ENCODE peak calls at places on chromosomes 11 and 22, in six cellular contexts. A is A549, P is IMR-90, J is tibial artery, R is stomach, S is MM.1S. E is an unnamed sample.
A peak's percentile ranks its signal among the peaks of the same experiment; 100 is the strongest.

GRCh38 chr11:13777341-13777985 is 109.0 kb downstream of the FAR1 start:
- DNase-seq in R (no peak), S (no peak), J (no peak), P (no peak), A (no peak), E (no peak)

GRCh38 chr11:66302656-66303055 is 11.0 kb downstream of the TMEM151A start:
- DNase-seq in J (no peak), R (no peak), S (no peak), P (no peak), A (no peak), E (no peak)

GRCh38 chr11:128029219-128029722 is 558.1 kb downstream of the ETS1 start:
- DNase-seq in A (no peak), S (no peak), J (no peak), P (no peak), R (no peak), E (no peak)

GRCh38 chr11:72244317-72245231 is 598 bp upstream of the PHOX2A start:
- DNase-seq in P (no peak), A (no peak), R (no peak), J (no peak), S (no peak), E (no peak)

GRCh38 chr22:26394787-26395186 is 34.3 kb upstream of the ASPHD2 start:
- DNase-seq in R (no peak), J (no peak), S (no peak), P (no peak), A (no peak), E (no peak)

GRCh38 chr22:45548441-45548840 is 45.8 kb downstream of the FBLN1 start:
- DNase-seq in J (peak; percentile 67), P (no peak), R (no peak), A (no peak), S (no peak), E (peak; percentile 51)

GRCh38 chr22:41742918-41743317 is 43.6 kb downstream of the MEI1 start:
- DNase-seq in J (no peak), A (no peak), S (no peak), P (no peak), R (no peak), E (no peak)

GRCh38 chr11:106789406-106789805 is 228.9 kb downstream of the GUCY1A2 start:
- DNase-seq in J (no peak), S (no peak), A (no peak), R (no peak), P (no peak), E (no peak)

GRCh38 chr11:9170450-9170849 is 79.1 kb upstream of the SCUBE2 start:
- DNase-seq in A (peak; percentile 5), S (no peak), P (peak; percentile 82), J (no peak), R (no peak), E (peak; percentile 18)

GRCh38 chr11:118079507-118079906 is 2.6 kb downstream of the TMPRSS4 start:
- DNase-seq in R (no peak), S (no peak), J (no peak), A (no peak), P (no peak), E (no peak)

GRCh38 chr11:100789500-100789899 is 102.4 kb downstream of the ARHGAP42 start:
- DNase-seq in J (no peak), P (peak; percentile 11), A (peak; percentile 44), R (no peak), S (no peak), E (peak; percentile 61)

GRCh38 chr11:17551347-17552040 is 4.4 kb downstream of the OTOG start:
- DNase-seq in J (no peak), A (no peak), S (no peak), P (no peak), R (no peak), E (no peak)

GRCh38 chr11:94310191-94310875 is 6.0 kb downstream of the IZUMO1R start:
- DNase-seq in S (no peak), R (no peak), J (no peak), P (no peak), A (no peak), E (no peak)

GRCh38 chr11:130146797-130147196 is 12.8 kb upstream of the ST14 start:
- DNase-seq in R (no peak), J (peak; percentile 60), S (peak; percentile 43), P (no peak), A (no peak), E (no peak)

GRCh38 chr22:29073618-29074275 is 912 bp downstream of the KREMEN1 start:
- DNase-seq in R (peak; percentile 66), S (no peak), P (no peak), J (no peak), A (no peak), E (peak; percentile 43)

GRCh38 chr22:17576475-17576874 is 13.2 kb downstream of the SLC25A18 start:
- DNase-seq in A (no peak), P (peak; percentile 65), J (no peak), S (no peak), R (no peak), E (no peak)

GRCh38 chr11:72353861-72354260 is 80.5 kb downstream of the CLPB start:
- DNase-seq in S (no peak), R (peak; percentile 28), P (peak; percentile 22), A (peak; percentile 31), J (no peak), E (no peak)

GRCh38 chr11:102831128-102831708 is 12.2 kb downstream of the MMP3 start:
- DNase-seq in R (no peak), A (peak; percentile 16), P (peak; percentile 23), S (peak; percentile 66), J (no peak), E (peak; percentile 64)

GRCh38 chr11:117610045-117610444 is 187.0 kb downstream of the DSCAML1 start:
- DNase-seq in R (no peak), J (no peak), P (peak; percentile 51), A (peak; percentile 20), S (peak; percentile 34), E (no peak)

GRCh38 chr22:40030757-40031092 is 36.0 kb downstream of the FAM83F start:
- DNase-seq in J (no peak), A (no peak), R (no peak), S (no peak), P (no peak), E (no peak)

GRCh38 chr11:65277878-65278277 is 16.1 kb downstream of the POLA2 start:
- DNase-seq in J (no peak), P (no peak), R (no peak), S (no peak), A (no peak), E (no peak)

GRCh38 chr11:74648894-74649293 is 56.5 kb downstream of the POLD3 start:
- DNase-seq in A (no peak), J (no peak), P (peak; percentile 97), S (no peak), R (no peak), E (no peak)

GRCh38 chr11:2893021-2893528 is 7.5 kb upstream of the CDKN1C start:
- DNase-seq in A (no peak), J (no peak), P (no peak), S (no peak), R (no peak), E (no peak)
- H3K4me3 ChIP-seq in A (peak overlapping the region; percentile 42), J (no peak overlapping the region), P (peak overlapping the region; percentile 44), S (peak overlapping the region; percentile 49), R (peak overlapping the region; percentile 49), E (peak overlapping the region; percentile 52)

DNA sequence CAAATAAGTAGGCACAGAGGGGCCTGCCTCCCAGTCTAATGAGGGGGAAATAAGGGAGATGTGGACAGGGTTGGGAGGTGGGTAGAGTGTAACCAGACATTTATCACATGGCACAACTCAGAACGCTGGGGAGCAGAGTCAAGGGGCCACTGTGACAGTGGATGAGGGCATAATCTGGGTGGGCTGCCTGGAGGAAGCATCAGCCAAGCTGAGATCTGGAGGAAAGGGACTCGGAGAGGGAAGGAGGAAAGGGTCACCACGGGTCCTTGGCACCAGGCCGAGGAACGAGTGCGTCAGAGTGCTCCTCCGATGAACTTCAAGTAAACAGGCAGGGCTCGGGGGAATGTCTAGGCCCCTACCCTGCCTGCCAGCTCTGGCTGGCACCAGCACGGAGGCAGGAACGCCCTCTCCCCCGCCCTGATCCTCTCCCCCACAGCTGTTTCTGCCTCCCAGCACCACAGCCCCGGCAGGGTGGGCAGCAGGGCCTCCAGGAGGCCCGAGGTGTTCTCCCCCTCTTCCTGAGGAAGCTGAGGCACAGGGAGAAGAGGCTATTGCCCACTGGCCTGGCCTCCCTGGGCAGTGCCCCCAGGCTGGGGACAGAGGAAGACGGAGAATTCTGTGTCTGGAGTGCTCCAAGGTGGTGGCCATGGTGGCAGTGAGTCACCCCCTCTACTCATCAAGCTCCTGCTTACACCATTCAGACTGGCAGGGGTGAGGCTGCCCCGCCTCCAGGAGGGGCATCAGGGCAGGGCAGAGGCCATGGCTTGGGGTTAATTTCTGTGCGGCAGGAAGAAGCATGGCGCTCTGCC is 4.2 kb downstream of the ALDH3B1 start:
- DNase-seq in A (peak; percentile 100), S (no peak), R (peak; percentile 79), P (peak; percentile 87), J (peak; percentile 93), E (peak; percentile 63)
- H3K4me1 ChIP-seq in A (peaks cover 83% of the 10 kb centered on the region), S (peaks cover 35% of the 10 kb centered on the region), R (peaks cover 64% of the 10 kb centered on the region), P (peaks cover 43% of the 10 kb centered on the region), J (peaks cover 4% of the 10 kb centered on the region), E (peaks cover 16% of the 10 kb centered on the region)

GRCh38 chr11:46745328-46745727 is 26.3 kb downstream of the F2 start:
- DNase-seq in R (no peak), J (no peak), A (no peak), P (no peak), S (no peak), E (no peak)

GRCh38 chr11:46743693-46744339 is 24.8 kb downstream of the F2 start:
- DNase-seq in S (no peak), J (no peak), P (peak; percentile 39), R (no peak), A (no peak), E (no peak)

GRCh38 chr11:46747150-46747549 is 28.1 kb downstream of the F2 start:
- DNase-seq in J (no peak), R (no peak), S (no peak), A (no peak), P (no peak), E (no peak)

GRCh38 chr11:46743043-46743442 is 24.0 kb downstream of the F2 start:
- DNase-seq in P (no peak), A (no peak), R (no peak), J (no peak), S (no peak), E (no peak)

DNA sequence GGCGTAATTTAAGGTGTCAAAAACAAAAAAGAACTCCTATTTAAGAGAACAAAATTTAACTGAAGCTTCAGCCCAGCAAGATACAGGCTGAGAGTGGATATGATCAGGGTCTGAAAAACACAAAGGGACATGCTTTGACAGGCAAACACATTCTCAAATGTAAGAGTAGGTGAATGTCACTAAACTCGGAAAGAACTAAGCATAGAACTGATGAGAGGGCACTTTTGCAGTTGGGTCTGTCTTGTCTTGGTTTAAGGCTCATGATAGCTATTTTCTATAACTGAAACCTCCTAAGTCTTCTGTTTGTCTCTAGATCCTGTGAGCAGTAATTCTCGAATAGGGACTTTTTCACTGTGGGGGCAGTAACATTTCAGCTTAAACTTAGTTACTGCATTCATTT is 27.0 kb downstream of the F2 start:
- DNase-seq in J (no peak), S (no peak), R (no peak), A (no peak), P (no peak), E (no peak)
- H3K27ac ChIP-seq in J (no peak overlapping the region), S (no peak overlapping the region), R (no peak overlapping the region), A (no peak overlapping the region), P (no peak overlapping the region), E (no peak overlapping the region)

DNA sequence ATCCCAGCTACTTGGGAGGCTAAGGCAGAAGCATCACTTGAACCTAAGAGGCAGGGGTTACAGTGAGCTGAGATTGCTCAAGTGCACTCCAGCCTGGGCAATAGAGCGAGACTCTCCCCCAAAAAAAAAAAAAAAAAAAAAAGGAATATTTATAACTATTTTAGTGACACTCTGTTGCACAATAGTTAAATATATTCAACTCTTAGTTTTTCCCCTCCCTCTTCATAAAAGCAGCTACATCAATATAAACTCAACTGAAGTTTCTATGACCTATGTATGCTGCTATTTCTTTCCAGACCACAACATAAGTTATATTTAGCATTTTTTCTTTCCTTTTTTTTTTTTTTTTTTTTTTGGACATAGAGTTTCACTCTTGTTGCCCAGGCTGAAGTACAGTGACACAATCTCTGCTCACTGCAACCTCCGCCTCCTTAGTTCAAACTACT is 19.2 kb downstream of the CELF1 start:
- DNase-seq in S (no peak), P (peak; percentile 86), A (no peak), J (no peak), R (no peak), E (no peak)
- H3K4me3 ChIP-seq in S (no peak overlapping the region), P (no peak overlapping the region), A (no peak overlapping the region), J (no peak overlapping the region), R (no peak overlapping the region), E (no peak overlapping the region)

E was measured in psoas muscle.